ENCODE peak calls at places on chromosomes 3 and 15, in eight cellular contexts. U is MM.1S, W is uterus, S is T-helper 9 cell, C is globus pallidus, I is MCF 10A, V is WTC11, J is GM20000. N is an unnamed sample.

GRCh38 chr3:168117059-168117458 is 21.3 kb upstream of the GOLIM4 start:
- DNase-seq in U (no peak), W (no peak), S (no peak), C (no peak), I (peak), V (no peak), J (no peak), N (no peak)

GRCh38 chr15:84598993-84599392 is 1.8 kb upstream of the ZSCAN2 start:
- DNase-seq in U (peak), W (peak), S (no peak), C (peak), I (peak), V (peak), J (peak), N (no peak)

GRCh38 chr3:128273841-128274573 is 120.7 kb downstream of the EEFSEC start:
- DNase-seq in U (no peak), W (no peak), S (no peak), C (no peak), I (no peak), V (no peak), J (no peak), N (no peak)

GRCh38 chr15:40088929-40089755 is 19.5 kb downstream of the BMF start:
- DNase-seq in U (no peak), W (peak), S (no peak), C (no peak), I (no peak), V (peak), J (no peak), N (no peak)

GRCh38 chr15:66241301-66241700 is 12.2 kb downstream of the MEGF11 start:
- DNase-seq in U (no peak), W (no peak), S (no peak), C (no peak), I (no peak), V (no peak), J (no peak), N (no peak)

GRCh38 chr3:49131576-49131975 is 1.3 kb downstream of the LAMB2 start:
- DNase-seq in U (no peak), W (no peak), S (no peak), C (no peak), I (no peak), V (no peak), J (no peak), N (no peak)

GRCh38 chr3:69094467-69095205 is 9.9 kb downstream of the ARL6IP5 start:
- DNase-seq in U (peak), W (no peak), S (no peak), C (no peak), I (no peak), V (no peak), J (no peak), N (no peak)

GRCh38 chr3:108221403-108221802 is 821 bp downstream of the IFT57 start:
- DNase-seq in U (no peak), W (no peak), S (no peak), C (no peak), I (no peak), V (no peak), J (no peak), N (no peak)

GRCh38 chr3:13158871-13159270 is 85.6 kb upstream of the IQSEC1 start:
- DNase-seq in U (no peak), W (no peak), S (no peak), C (no peak), I (no peak), V (no peak), J (no peak), N (no peak)

GRCh38 chr3:142489572-142490323 is 41.9 kb upstream of the XRN1 start:
- DNase-seq in U (no peak), W (no peak), S (no peak), C (no peak), I (peak), V (no peak), J (no peak), N (no peak)

GRCh38 chr15:63392355-63393009 is 10.8 kb upstream of the CA12 start:
- DNase-seq in U (no peak), W (no peak), S (no peak), C (no peak), I (no peak), V (no peak), J (no peak), N (no peak)

GRCh38 chr3:71066356-71066755 is 517.2 kb downstream of the FOXP1 start:
- DNase-seq in U (no peak), W (peak), S (peak), C (no peak), I (no peak), V (no peak), J (no peak), N (peak)

GRCh38 chr15:56758770-56759449 is 25.6 kb upstream of the ZNF280D start:
- DNase-seq in U (no peak), W (no peak), S (no peak), C (no peak), I (peak), V (no peak), J (no peak), N (no peak)

GRCh38 chr3:52200981-52201679 is 3.2 kb downstream of the ALAS1 start:
- DNase-seq in U (no peak), W (no peak), S (no peak), C (no peak), I (no peak), V (no peak), J (no peak), N (no peak)

GRCh38 chr15:32651229-32651837 is 9.8 kb downstream of the SCG5 start:
- DNase-seq in U (peak), W (no peak), S (peak), C (peak), I (peak), V (peak), J (peak), N (no peak)

GRCh38 chr15:74835312-74835823 is 7.6 kb downstream of the ULK3 start:
- DNase-seq in U (peak), W (no peak), S (peak), C (no peak), I (peak), V (peak), J (peak), N (peak)

GRCh38 chr3:62134061-62134496 is 239.3 kb downstream of the FEZF2 start:
- DNase-seq in U (no peak), W (peak), S (no peak), C (no peak), I (peak), V (no peak), J (no peak), N (no peak)

GRCh38 chr3:69748503-69748902 is 9.2 kb downstream of the MITF start:
- DNase-seq in U (no peak), W (no peak), S (no peak), C (no peak), I (no peak), V (no peak), J (no peak), N (no peak)

GRCh38 chr3:184456476-184456875 is 76.6 kb downstream of the CHRD start:
- DNase-seq in U (no peak), W (no peak), S (no peak), C (no peak), I (no peak), V (no peak), J (no peak), N (no peak)

GRCh38 chr3:82676356-82677026 is 915.0 kb upstream of the GBE1 start:
- DNase-seq in U (no peak), W (no peak), S (no peak), C (no peak), I (peak), V (no peak), J (no peak), N (no peak)

GRCh38 chr3:134430174-134430573 is 55.6 kb downstream of the ANAPC13 start:
- DNase-seq in U (peak), W (no peak), S (no peak), C (no peak), I (no peak), V (no peak), J (no peak), N (no peak)

GRCh38 chr3:9916346-9916733 is 558 bp upstream of the IL17RC start:
- DNase-seq in U (no peak), W (peak), S (no peak), C (peak), I (no peak), V (no peak), J (no peak), N (no peak)

GRCh38 chr3:46901061-46901460 is 23.5 kb downstream of the PTH1R start:
- DNase-seq in U (no peak), W (no peak), S (no peak), C (no peak), I (no peak), V (no peak), J (no peak), N (no peak)

GRCh38 chr15:26888761-26889160 is 21.9 kb downstream of the GABRA5 start:
- DNase-seq in U (no peak), W (no peak), S (no peak), C (no peak), I (no peak), V (no peak), J (no peak), N (no peak)

GRCh38 chr15:52295421-52295991 is at the start of gene MYO5C:
- DNase-seq in U (peak), W (peak), S (no peak), C (no peak), I (peak), V (peak), J (no peak), N (peak)

GRCh38 chr3:53146319-53146868 is 14.6 kb upstream of the PRKCD start:
- DNase-seq in U (no peak), W (no peak), S (no peak), C (no peak), I (no peak), V (no peak), J (no peak), N (no peak)

GRCh38 chr15:37100109-37100873 is at the start of gene MEIS2:
- DNase-seq in U (peak), W (peak), S (no peak), C (peak), I (peak), V (peak), J (peak), N (peak)

GRCh38 chr3:31532587-31533168 is at the start of gene STT3B:
- DNase-seq in U (peak), W (peak), S (peak), C (no peak), I (peak), V (no peak), J (peak), N (peak)

GRCh38 chr15:64137226-64137833 is 14.2 kb upstream of the SNX22 start:
- DNase-seq in U (no peak), W (no peak), S (no peak), C (peak), I (no peak), V (no peak), J (no peak), N (no peak)

GRCh38 chr15:47289667-47290066 is 427.6 kb upstream of the SEMA6D start:
- DNase-seq in U (no peak), W (no peak), S (no peak), C (no peak), I (no peak), V (peak), J (no peak), N (no peak)

GRCh38 chr3:143288944-143289343 is 169.4 kb downstream of the CHST2 start:
- DNase-seq in U (no peak), W (no peak), S (no peak), C (peak), I (no peak), V (no peak), J (no peak), N (no peak)

GRCh38 chr15:78445875-78446274 is 7.9 kb downstream of the IREB2 start:
- DNase-seq in U (no peak), W (no peak), S (no peak), C (no peak), I (no peak), V (no peak), J (no peak), N (no peak)

GRCh38 chr3:39189648-39190269 is 2.6 kb downstream of the XIRP1 start:
- DNase-seq in U (peak), W (peak), S (peak), C (peak), I (peak), V (peak), J (peak), N (no peak)

GRCh38 chr3:37179144-37179967 is 5.0 kb upstream of the LRRFIP2 start:
- DNase-seq in U (no peak), W (no peak), S (no peak), C (no peak), I (no peak), V (no peak), J (no peak), N (no peak)

GRCh38 chr3:57596495-57597239 is 477 bp downstream of the ARF4 start:
- DNase-seq in U (peak), W (peak), S (peak), C (peak), I (peak), V (peak), J (peak), N (peak)

N was measured in Right ventricle myocardium inferior.